ENCODE peak calls at places on chromosome 3, in ten cellular contexts. One of them, this sample, is unnamed.

GRCh38 chr3:100260081-100260684 is 609 bp upstream of the TBC1D23 start:
- DNase-seq in neuronal stem cell: peak; percentile 17
- DNase-seq in HEK293T: no peak
- DNase-seq in anterior cingulate cortex: no peak
- DNase-seq in stimulated activated naive CD8-positive, alpha-beta T cell treated with anti-CD3 and anti-CD28 coated beads, Interleukin-15, amount 100 ng/mL, for 72 hours: no peak
- DNase-seq in GM13977: no peak
- DNase-seq in activated naive CD4-positive, alpha-beta T cell treated with anti-CD3 and anti-CD28 coated beads, Interleukin-2, amount 50 U/mL, for 16 hours: no peak
- DNase-seq in heart right ventricle: peak; percentile 54
- DNase-seq in fibroblast of pulmonary artery: peak; percentile 78
- DNase-seq in B cell: no peak
- DNase-seq in this sample: peak; percentile 34

GRCh38 chr3:14871456-14872200 is 52.9 kb downstream of the FGD5 start:
- DNase-seq in stimulated activated naive CD8-positive, alpha-beta T cell treated with anti-CD3 and anti-CD28 coated beads, Interleukin-15, amount 100 ng/mL, for 72 hours: no peak
- DNase-seq in fibroblast of pulmonary artery: no peak
- DNase-seq in B cell: no peak
- DNase-seq in heart right ventricle: no peak
- DNase-seq in neuronal stem cell: no peak
- DNase-seq in activated naive CD4-positive, alpha-beta T cell treated with anti-CD3 and anti-CD28 coated beads, Interleukin-2, amount 50 U/mL, for 16 hours: no peak
- DNase-seq in anterior cingulate cortex: no peak
- DNase-seq in GM13977: no peak
- DNase-seq in HEK293T: no peak
- DNase-seq in this sample: no peak

GRCh38 chr3:15405448-15406050 is 21.8 kb downstream of the METTL6 start:
- DNase-seq in anterior cingulate cortex: peak; percentile 16
- DNase-seq in HEK293T: peak; percentile 48
- DNase-seq in GM13977: peak; percentile 59
- DNase-seq in neuronal stem cell: peak; percentile 24
- DNase-seq in B cell: no peak
- DNase-seq in stimulated activated naive CD8-positive, alpha-beta T cell treated with anti-CD3 and anti-CD28 coated beads, Interleukin-15, amount 100 ng/mL, for 72 hours: no peak
- DNase-seq in activated naive CD4-positive, alpha-beta T cell treated with anti-CD3 and anti-CD28 coated beads, Interleukin-2, amount 50 U/mL, for 16 hours: no peak
- DNase-seq in fibroblast of pulmonary artery: peak; percentile 80
- DNase-seq in heart right ventricle: no peak
- DNase-seq in this sample: no peak

GRCh38 chr3:108091498-108092259 is 848 bp upstream of the CD47 start:
- DNase-seq in anterior cingulate cortex: no peak
- DNase-seq in heart right ventricle: no peak
- DNase-seq in GM13977: peak; percentile 15
- DNase-seq in HEK293T: no peak
- DNase-seq in B cell: no peak
- DNase-seq in fibroblast of pulmonary artery: no peak
- DNase-seq in activated naive CD4-positive, alpha-beta T cell treated with anti-CD3 and anti-CD28 coated beads, Interleukin-2, amount 50 U/mL, for 16 hours: peak; percentile 57
- DNase-seq in stimulated activated naive CD8-positive, alpha-beta T cell treated with anti-CD3 and anti-CD28 coated beads, Interleukin-15, amount 100 ng/mL, for 72 hours: no peak
- DNase-seq in neuronal stem cell: no peak
- DNase-seq in this sample: no peak

GRCh38 chr3:8845641-8846040 is 76.2 kb upstream of the OXTR start:
- DNase-seq in HEK293T: no peak
- DNase-seq in activated naive CD4-positive, alpha-beta T cell treated with anti-CD3 and anti-CD28 coated beads, Interleukin-2, amount 50 U/mL, for 16 hours: no peak
- DNase-seq in heart right ventricle: no peak
- DNase-seq in stimulated activated naive CD8-positive, alpha-beta T cell treated with anti-CD3 and anti-CD28 coated beads, Interleukin-15, amount 100 ng/mL, for 72 hours: no peak
- DNase-seq in fibroblast of pulmonary artery: no peak
- DNase-seq in GM13977: no peak
- DNase-seq in neuronal stem cell: no peak
- DNase-seq in anterior cingulate cortex: no peak
- DNase-seq in B cell: no peak
- DNase-seq in this sample: no peak

GRCh38 chr3:101803152-101803782 is 24.3 kb downstream of the NXPE3 start:
- DNase-seq in GM13977: peak; percentile 59
- DNase-seq in activated naive CD4-positive, alpha-beta T cell treated with anti-CD3 and anti-CD28 coated beads, Interleukin-2, amount 50 U/mL, for 16 hours: peak; percentile 38
- DNase-seq in stimulated activated naive CD8-positive, alpha-beta T cell treated with anti-CD3 and anti-CD28 coated beads, Interleukin-15, amount 100 ng/mL, for 72 hours: peak; percentile 48
- DNase-seq in fibroblast of pulmonary artery: peak; percentile 86
- DNase-seq in B cell: peak; percentile 67
- DNase-seq in neuronal stem cell: peak; percentile 26
- DNase-seq in HEK293T: peak; percentile 53
- DNase-seq in anterior cingulate cortex: peak; percentile 29
- DNase-seq in heart right ventricle: no peak
- DNase-seq in this sample: peak; percentile 42

GRCh38 chr3:48039487-48040190 is 23.4 kb upstream of the MAP4 start:
- DNase-seq in anterior cingulate cortex: no peak
- DNase-seq in fibroblast of pulmonary artery: peak; percentile 74
- DNase-seq in neuronal stem cell: peak; percentile 72
- DNase-seq in B cell: no peak
- DNase-seq in GM13977: no peak
- DNase-seq in stimulated activated naive CD8-positive, alpha-beta T cell treated with anti-CD3 and anti-CD28 coated beads, Interleukin-15, amount 100 ng/mL, for 72 hours: no peak
- DNase-seq in HEK293T: no peak
- DNase-seq in activated naive CD4-positive, alpha-beta T cell treated with anti-CD3 and anti-CD28 coated beads, Interleukin-2, amount 50 U/mL, for 16 hours: no peak
- DNase-seq in heart right ventricle: no peak
- DNase-seq in this sample: no peak

GRCh38 chr3:30770387-30770786 is 124.1 kb downstream of the GADL1 start:
- DNase-seq in GM13977: no peak
- DNase-seq in heart right ventricle: no peak
- DNase-seq in fibroblast of pulmonary artery: peak; percentile 83
- DNase-seq in anterior cingulate cortex: no peak
- DNase-seq in HEK293T: no peak
- DNase-seq in activated naive CD4-positive, alpha-beta T cell treated with anti-CD3 and anti-CD28 coated beads, Interleukin-2, amount 50 U/mL, for 16 hours: no peak
- DNase-seq in neuronal stem cell: no peak
- DNase-seq in stimulated activated naive CD8-positive, alpha-beta T cell treated with anti-CD3 and anti-CD28 coated beads, Interleukin-15, amount 100 ng/mL, for 72 hours: no peak
- DNase-seq in B cell: no peak
- DNase-seq in this sample: no peak

GRCh38 chr3:151544164-151544548 is 83.3 kb upstream of the IGSF10 start:
- DNase-seq in GM13977: no peak
- DNase-seq in B cell: no peak
- DNase-seq in HEK293T: no peak
- DNase-seq in neuronal stem cell: no peak
- DNase-seq in activated naive CD4-positive, alpha-beta T cell treated with anti-CD3 and anti-CD28 coated beads, Interleukin-2, amount 50 U/mL, for 16 hours: no peak
- DNase-seq in fibroblast of pulmonary artery: no peak
- DNase-seq in anterior cingulate cortex: no peak
- DNase-seq in stimulated activated naive CD8-positive, alpha-beta T cell treated with anti-CD3 and anti-CD28 coated beads, Interleukin-15, amount 100 ng/mL, for 72 hours: no peak
- DNase-seq in heart right ventricle: no peak
- DNase-seq in this sample: no peak

GRCh38 chr3:106711650-106712049 is 665.6 kb upstream of the CCDC54 start:
- DNase-seq in activated naive CD4-positive, alpha-beta T cell treated with anti-CD3 and anti-CD28 coated beads, Interleukin-2, amount 50 U/mL, for 16 hours: no peak
- DNase-seq in HEK293T: no peak
- DNase-seq in heart right ventricle: no peak
- DNase-seq in GM13977: no peak
- DNase-seq in fibroblast of pulmonary artery: peak; percentile 35
- DNase-seq in stimulated activated naive CD8-positive, alpha-beta T cell treated with anti-CD3 and anti-CD28 coated beads, Interleukin-15, amount 100 ng/mL, for 72 hours: no peak
- DNase-seq in anterior cingulate cortex: no peak
- DNase-seq in neuronal stem cell: no peak
- DNase-seq in B cell: no peak
- DNase-seq in this sample: no peak

GRCh38 chr3:127442551-127442950 is 148.0 kb downstream of the TPRA1 start:
- DNase-seq in HEK293T: no peak
- DNase-seq in neuronal stem cell: no peak
- DNase-seq in stimulated activated naive CD8-positive, alpha-beta T cell treated with anti-CD3 and anti-CD28 coated beads, Interleukin-15, amount 100 ng/mL, for 72 hours: no peak
- DNase-seq in fibroblast of pulmonary artery: no peak
- DNase-seq in anterior cingulate cortex: no peak
- DNase-seq in B cell: peak; percentile 31
- DNase-seq in GM13977: no peak
- DNase-seq in heart right ventricle: no peak
- DNase-seq in activated naive CD4-positive, alpha-beta T cell treated with anti-CD3 and anti-CD28 coated beads, Interleukin-2, amount 50 U/mL, for 16 hours: no peak
- DNase-seq in this sample: no peak

GRCh38 chr3:188827593-188827992 is 344.2 kb upstream of the TPRG1 start:
- DNase-seq in neuronal stem cell: no peak
- DNase-seq in heart right ventricle: no peak
- DNase-seq in B cell: no peak
- DNase-seq in fibroblast of pulmonary artery: no peak
- DNase-seq in HEK293T: no peak
- DNase-seq in anterior cingulate cortex: no peak
- DNase-seq in GM13977: no peak
- DNase-seq in activated naive CD4-positive, alpha-beta T cell treated with anti-CD3 and anti-CD28 coated beads, Interleukin-2, amount 50 U/mL, for 16 hours: no peak
- DNase-seq in stimulated activated naive CD8-positive, alpha-beta T cell treated with anti-CD3 and anti-CD28 coated beads, Interleukin-15, amount 100 ng/mL, for 72 hours: no peak
- DNase-seq in this sample: peak; percentile 12

GRCh38 chr3:38601971-38602550 is 47.4 kb downstream of the SCN5A start:
- DNase-seq in B cell: no peak
- DNase-seq in HEK293T: no peak
- DNase-seq in stimulated activated naive CD8-positive, alpha-beta T cell treated with anti-CD3 and anti-CD28 coated beads, Interleukin-15, amount 100 ng/mL, for 72 hours: no peak
- DNase-seq in GM13977: no peak
- DNase-seq in fibroblast of pulmonary artery: no peak
- DNase-seq in heart right ventricle: no peak
- DNase-seq in activated naive CD4-positive, alpha-beta T cell treated with anti-CD3 and anti-CD28 coated beads, Interleukin-2, amount 50 U/mL, for 16 hours: no peak
- DNase-seq in neuronal stem cell: no peak
- DNase-seq in anterior cingulate cortex: no peak
- DNase-seq in this sample: no peak

GRCh38 chr3:141071681-141072260 is 20.6 kb downstream of the SPSB4 start:
- DNase-seq in stimulated activated naive CD8-positive, alpha-beta T cell treated with anti-CD3 and anti-CD28 coated beads, Interleukin-15, amount 100 ng/mL, for 72 hours: no peak
- DNase-seq in neuronal stem cell: no peak
- DNase-seq in fibroblast of pulmonary artery: no peak
- DNase-seq in heart right ventricle: no peak
- DNase-seq in activated naive CD4-positive, alpha-beta T cell treated with anti-CD3 and anti-CD28 coated beads, Interleukin-2, amount 50 U/mL, for 16 hours: no peak
- DNase-seq in GM13977: no peak
- DNase-seq in anterior cingulate cortex: no peak
- DNase-seq in HEK293T: no peak
- DNase-seq in B cell: no peak
- DNase-seq in this sample: no peak

GRCh38 chr3:177236704-177237103 is 39.4 kb upstream of the TBL1XR1 start:
- DNase-seq in B cell: no peak
- DNase-seq in neuronal stem cell: no peak
- DNase-seq in heart right ventricle: no peak
- DNase-seq in stimulated activated naive CD8-positive, alpha-beta T cell treated with anti-CD3 and anti-CD28 coated beads, Interleukin-15, amount 100 ng/mL, for 72 hours: no peak
- DNase-seq in anterior cingulate cortex: no peak
- DNase-seq in activated naive CD4-positive, alpha-beta T cell treated with anti-CD3 and anti-CD28 coated beads, Interleukin-2, amount 50 U/mL, for 16 hours: no peak
- DNase-seq in fibroblast of pulmonary artery: peak; percentile 10
- DNase-seq in GM13977: no peak
- DNase-seq in HEK293T: no peak
- DNase-seq in this sample: no peak

GRCh38 chr3:48503406-48504050 is 446 bp downstream of the SHISA5 start:
- DNase-seq in fibroblast of pulmonary artery: peak; percentile 51
- DNase-seq in activated naive CD4-positive, alpha-beta T cell treated with anti-CD3 and anti-CD28 coated beads, Interleukin-2, amount 50 U/mL, for 16 hours: no peak
- DNase-seq in B cell: no peak
- DNase-seq in anterior cingulate cortex: no peak
- DNase-seq in HEK293T: peak; percentile 11
- DNase-seq in stimulated activated naive CD8-positive, alpha-beta T cell treated with anti-CD3 and anti-CD28 coated beads, Interleukin-15, amount 100 ng/mL, for 72 hours: no peak
- DNase-seq in GM13977: no peak
- DNase-seq in heart right ventricle: peak; percentile 46
- DNase-seq in neuronal stem cell: peak; percentile 33
- DNase-seq in this sample: peak; percentile 37

GRCh38 chr3:16056210-16056607 is 118.3 kb upstream of the GALNT15 start:
- DNase-seq in GM13977: no peak
- DNase-seq in fibroblast of pulmonary artery: peak; percentile 57
- DNase-seq in stimulated activated naive CD8-positive, alpha-beta T cell treated with anti-CD3 and anti-CD28 coated beads, Interleukin-15, amount 100 ng/mL, for 72 hours: no peak
- DNase-seq in activated naive CD4-positive, alpha-beta T cell treated with anti-CD3 and anti-CD28 coated beads, Interleukin-2, amount 50 U/mL, for 16 hours: no peak
- DNase-seq in B cell: no peak
- DNase-seq in neuronal stem cell: no peak
- DNase-seq in heart right ventricle: no peak
- DNase-seq in HEK293T: no peak
- DNase-seq in anterior cingulate cortex: no peak
- DNase-seq in this sample: no peak

GRCh38 chr3:15345051-15345607 is 12.7 kb upstream of the SH3BP5 start:
- DNase-seq in HEK293T: no peak
- DNase-seq in stimulated activated naive CD8-positive, alpha-beta T cell treated with anti-CD3 and anti-CD28 coated beads, Interleukin-15, amount 100 ng/mL, for 72 hours: no peak
- DNase-seq in GM13977: no peak
- DNase-seq in neuronal stem cell: no peak
- DNase-seq in anterior cingulate cortex: no peak
- DNase-seq in B cell: no peak
- DNase-seq in heart right ventricle: no peak
- DNase-seq in activated naive CD4-positive, alpha-beta T cell treated with anti-CD3 and anti-CD28 coated beads, Interleukin-2, amount 50 U/mL, for 16 hours: no peak
- DNase-seq in fibroblast of pulmonary artery: no peak
- DNase-seq in this sample: no peak

GRCh38 chr3:17877299-17877698 is 134.9 kb upstream of the TBC1D5 start:
- DNase-seq in stimulated activated naive CD8-positive, alpha-beta T cell treated with anti-CD3 and anti-CD28 coated beads, Interleukin-15, amount 100 ng/mL, for 72 hours: no peak
- DNase-seq in HEK293T: no peak
- DNase-seq in GM13977: no peak
- DNase-seq in anterior cingulate cortex: no peak
- DNase-seq in B cell: no peak
- DNase-seq in neuronal stem cell: no peak
- DNase-seq in activated naive CD4-positive, alpha-beta T cell treated with anti-CD3 and anti-CD28 coated beads, Interleukin-2, amount 50 U/mL, for 16 hours: no peak
- DNase-seq in fibroblast of pulmonary artery: no peak
- DNase-seq in heart right ventricle: no peak
- DNase-seq in this sample: no peak

GRCh38 chr3:166582231-166582630 is 745.0 kb upstream of the BCHE start:
- DNase-seq in GM13977: no peak
- DNase-seq in anterior cingulate cortex: no peak
- DNase-seq in activated naive CD4-positive, alpha-beta T cell treated with anti-CD3 and anti-CD28 coated beads, Interleukin-2, amount 50 U/mL, for 16 hours: no peak
- DNase-seq in HEK293T: no peak
- DNase-seq in stimulated activated naive CD8-positive, alpha-beta T cell treated with anti-CD3 and anti-CD28 coated beads, Interleukin-15, amount 100 ng/mL, for 72 hours: no peak
- DNase-seq in heart right ventricle: no peak
- DNase-seq in fibroblast of pulmonary artery: no peak
- DNase-seq in neuronal stem cell: no peak
- DNase-seq in B cell: no peak
- DNase-seq in this sample: no peak

GRCh38 chr3:171671709-171672108 is 138.6 kb downstream of the PLD1 start:
- DNase-seq in activated naive CD4-positive, alpha-beta T cell treated with anti-CD3 and anti-CD28 coated beads, Interleukin-2, amount 50 U/mL, for 16 hours: no peak
- DNase-seq in heart right ventricle: no peak
- DNase-seq in B cell: no peak
- DNase-seq in stimulated activated naive CD8-positive, alpha-beta T cell treated with anti-CD3 and anti-CD28 coated beads, Interleukin-15, amount 100 ng/mL, for 72 hours: no peak
- DNase-seq in fibroblast of pulmonary artery: no peak
- DNase-seq in anterior cingulate cortex: no peak
- DNase-seq in HEK293T: no peak
- DNase-seq in GM13977: no peak
- DNase-seq in neuronal stem cell: no peak
- DNase-seq in this sample: no peak

GRCh38 chr3:108406661-108407206 is 103.7 kb downstream of the MYH15 start:
- DNase-seq in neuronal stem cell: peak; percentile 14
- DNase-seq in HEK293T: peak; percentile 35
- DNase-seq in activated naive CD4-positive, alpha-beta T cell treated with anti-CD3 and anti-CD28 coated beads, Interleukin-2, amount 50 U/mL, for 16 hours: no peak
- DNase-seq in heart right ventricle: no peak
- DNase-seq in fibroblast of pulmonary artery: peak; percentile 77
- DNase-seq in anterior cingulate cortex: peak; percentile 42
- DNase-seq in stimulated activated naive CD8-positive, alpha-beta T cell treated with anti-CD3 and anti-CD28 coated beads, Interleukin-15, amount 100 ng/mL, for 72 hours: peak; percentile 30
- DNase-seq in B cell: peak; percentile 51
- DNase-seq in GM13977: peak; percentile 73
- DNase-seq in this sample: no peak

GRCh38 chr3:176395269-176395668 is 802.0 kb downstream of the TBL1XR1 start:
- DNase-seq in neuronal stem cell: no peak
- DNase-seq in activated naive CD4-positive, alpha-beta T cell treated with anti-CD3 and anti-CD28 coated beads, Interleukin-2, amount 50 U/mL, for 16 hours: no peak
- DNase-seq in fibroblast of pulmonary artery: no peak
- DNase-seq in GM13977: no peak
- DNase-seq in stimulated activated naive CD8-positive, alpha-beta T cell treated with anti-CD3 and anti-CD28 coated beads, Interleukin-15, amount 100 ng/mL, for 72 hours: no peak
- DNase-seq in heart right ventricle: no peak
- DNase-seq in B cell: no peak
- DNase-seq in anterior cingulate cortex: no peak
- DNase-seq in HEK293T: no peak
- DNase-seq in this sample: no peak

GRCh38 chr3:102194760-102195159 is 240.1 kb upstream of the ZPLD1 start:
- DNase-seq in B cell: no peak
- DNase-seq in neuronal stem cell: no peak
- DNase-seq in GM13977: no peak
- DNase-seq in HEK293T: no peak
- DNase-seq in stimulated activated naive CD8-positive, alpha-beta T cell treated with anti-CD3 and anti-CD28 coated beads, Interleukin-15, amount 100 ng/mL, for 72 hours: no peak
- DNase-seq in heart right ventricle: no peak
- DNase-seq in activated naive CD4-positive, alpha-beta T cell treated with anti-CD3 and anti-CD28 coated beads, Interleukin-2, amount 50 U/mL, for 16 hours: no peak
- DNase-seq in fibroblast of pulmonary artery: no peak
- DNase-seq in anterior cingulate cortex: no peak
- DNase-seq in this sample: no peak

GRCh38 chr3:190301591-190301990 is 20.7 kb downstream of the CLDN1 start:
- DNase-seq in fibroblast of pulmonary artery: no peak
- DNase-seq in HEK293T: no peak
- DNase-seq in activated naive CD4-positive, alpha-beta T cell treated with anti-CD3 and anti-CD28 coated beads, Interleukin-2, amount 50 U/mL, for 16 hours: no peak
- DNase-seq in heart right ventricle: no peak
- DNase-seq in stimulated activated naive CD8-positive, alpha-beta T cell treated with anti-CD3 and anti-CD28 coated beads, Interleukin-15, amount 100 ng/mL, for 72 hours: no peak
- DNase-seq in B cell: no peak
- DNase-seq in GM13977: no peak
- DNase-seq in neuronal stem cell: no peak
- DNase-seq in anterior cingulate cortex: no peak
- DNase-seq in this sample: no peak

GRCh38 chr3:148937477-148937876 is 53.9 kb upstream of the GYG1 start:
- DNase-seq in activated naive CD4-positive, alpha-beta T cell treated with anti-CD3 and anti-CD28 coated beads, Interleukin-2, amount 50 U/mL, for 16 hours: no peak
- DNase-seq in HEK293T: no peak
- DNase-seq in fibroblast of pulmonary artery: no peak
- DNase-seq in B cell: no peak
- DNase-seq in stimulated activated naive CD8-positive, alpha-beta T cell treated with anti-CD3 and anti-CD28 coated beads, Interleukin-15, amount 100 ng/mL, for 72 hours: no peak
- DNase-seq in neuronal stem cell: no peak
- DNase-seq in anterior cingulate cortex: no peak
- DNase-seq in GM13977: no peak
- DNase-seq in heart right ventricle: no peak
- DNase-seq in this sample: no peak

GRCh38 chr3:146160233-146160963 is 586 bp downstream of the PLOD2 start:
- DNase-seq in anterior cingulate cortex: peak; percentile 73
- DNase-seq in neuronal stem cell: peak; percentile 61
- DNase-seq in activated naive CD4-positive, alpha-beta T cell treated with anti-CD3 and anti-CD28 coated beads, Interleukin-2, amount 50 U/mL, for 16 hours: peak; percentile 10
- DNase-seq in GM13977: peak; percentile 41
- DNase-seq in B cell: no peak
- DNase-seq in fibroblast of pulmonary artery: peak; percentile 85
- DNase-seq in HEK293T: peak; percentile 62
- DNase-seq in heart right ventricle: peak; percentile 21
- DNase-seq in stimulated activated naive CD8-positive, alpha-beta T cell treated with anti-CD3 and anti-CD28 coated beads, Interleukin-15, amount 100 ng/mL, for 72 hours: peak; percentile 15
- DNase-seq in this sample: peak; percentile 59

GRCh38 chr3:63961891-63962290 is 49.7 kb upstream of the SCAANT1 start:
- DNase-seq in anterior cingulate cortex: no peak
- DNase-seq in stimulated activated naive CD8-positive, alpha-beta T cell treated with anti-CD3 and anti-CD28 coated beads, Interleukin-15, amount 100 ng/mL, for 72 hours: no peak
- DNase-seq in GM13977: peak; percentile 26
- DNase-seq in HEK293T: peak; percentile 46
- DNase-seq in activated naive CD4-positive, alpha-beta T cell treated with anti-CD3 and anti-CD28 coated beads, Interleukin-2, amount 50 U/mL, for 16 hours: no peak
- DNase-seq in neuronal stem cell: no peak
- DNase-seq in fibroblast of pulmonary artery: peak; percentile 58
- DNase-seq in heart right ventricle: no peak
- DNase-seq in B cell: no peak
- DNase-seq in this sample: no peak

This sample was measured in nephron progenitor cell.